ENCODE peak calls at places on chromosomes 16 and 17, in six cellular contexts. U, M, L, Y, V and T are unnamed samples.

GRCh38 chr17:8080799-8081219 is 6.7 kb downstream of the ALOX12B start:
- DNase-seq in L (no peak), M (no peak), V (no peak), Y (peak; percentile 65), U (no peak), T (no peak)

GRCh38 chr17:50272711-50273653 is 1.3 kb upstream of the TMEM92 start:
- DNase-seq in M (no peak), L (no peak), U (peak; percentile 31), V (peak; percentile 74), Y (peak; percentile 95), T (no peak)

GRCh38 chr17:79721993-79722671 is 8.6 kb upstream of the ENPP7 start:
- DNase-seq in L (no peak), Y (no peak), M (peak; percentile 64), V (peak; percentile 52), U (no peak), T (no peak)

GRCh38 chr17:3003401-3004149 is 59.8 kb downstream of the OR1D5 start:
- DNase-seq in Y (no peak), L (peak; percentile 32), V (no peak), U (no peak), M (no peak), T (no peak)

GRCh38 chr17:5584971-5585794 is 874 bp upstream of the NLRP1 start:
- DNase-seq in L (no peak), M (no peak), U (no peak), Y (no peak), V (no peak), T (no peak)

GRCh38 chr16:48608452-48608851 is 1.5 kb downstream of the N4BP1 start:
- DNase-seq in Y (no peak), U (no peak), M (no peak), L (peak; percentile 61), V (no peak), T (no peak)

GRCh38 chr17:60391419-60392041 is 403 bp downstream of the USP32 start:
- DNase-seq in M (no peak), V (no peak), L (no peak), U (no peak), Y (no peak), T (no peak)

GRCh38 chr16:51151435-51151950 is 423 bp upstream of the SALL1 start:
- DNase-seq in U (no peak), L (no peak), M (peak; percentile 86), V (no peak), Y (peak; percentile 82), T (no peak)

GRCh38 chr17:8991514-8992285 is 26.2 kb upstream of the PIK3R5 start:
- DNase-seq in V (peak; percentile 38), M (peak; percentile 24), L (no peak), Y (peak; percentile 87), U (peak; percentile 33), T (peak; percentile 51)

GRCh38 chr17:62653002-62653830 is 25.7 kb downstream of the MRC2 start:
- DNase-seq in Y (peak; percentile 90), U (peak; percentile 30), V (peak; percentile 90), M (no peak), L (peak; percentile 64), T (no peak)

GRCh38 chr16:10037771-10038170 is 144.5 kb downstream of the GRIN2A start:
- DNase-seq in U (no peak), M (no peak), Y (no peak), V (no peak), L (no peak), T (no peak)

GRCh38 chr17:8847891-8848290 is 19.6 kb downstream of the PIK3R6 start:
- DNase-seq in M (no peak), V (no peak), Y (no peak), U (no peak), L (no peak), T (no peak)

GRCh38 chr17:75778861-75779249 is 5.8 kb upstream of the UNK start:
- DNase-seq in M (peak; percentile 49), V (no peak), U (no peak), L (no peak), Y (no peak), T (no peak)

GRCh38 chr17:27352481-27353460 is 58.9 kb downstream of the WSB1 start:
- DNase-seq in U (peak; percentile 74), Y (no peak), L (no peak), M (no peak), V (no peak), T (no peak)

GRCh38 chr17:5131146-5131715 is 15.4 kb downstream of the USP6 start:
- DNase-seq in L (no peak), M (no peak), Y (no peak), V (no peak), U (no peak), T (no peak)

DNA sequence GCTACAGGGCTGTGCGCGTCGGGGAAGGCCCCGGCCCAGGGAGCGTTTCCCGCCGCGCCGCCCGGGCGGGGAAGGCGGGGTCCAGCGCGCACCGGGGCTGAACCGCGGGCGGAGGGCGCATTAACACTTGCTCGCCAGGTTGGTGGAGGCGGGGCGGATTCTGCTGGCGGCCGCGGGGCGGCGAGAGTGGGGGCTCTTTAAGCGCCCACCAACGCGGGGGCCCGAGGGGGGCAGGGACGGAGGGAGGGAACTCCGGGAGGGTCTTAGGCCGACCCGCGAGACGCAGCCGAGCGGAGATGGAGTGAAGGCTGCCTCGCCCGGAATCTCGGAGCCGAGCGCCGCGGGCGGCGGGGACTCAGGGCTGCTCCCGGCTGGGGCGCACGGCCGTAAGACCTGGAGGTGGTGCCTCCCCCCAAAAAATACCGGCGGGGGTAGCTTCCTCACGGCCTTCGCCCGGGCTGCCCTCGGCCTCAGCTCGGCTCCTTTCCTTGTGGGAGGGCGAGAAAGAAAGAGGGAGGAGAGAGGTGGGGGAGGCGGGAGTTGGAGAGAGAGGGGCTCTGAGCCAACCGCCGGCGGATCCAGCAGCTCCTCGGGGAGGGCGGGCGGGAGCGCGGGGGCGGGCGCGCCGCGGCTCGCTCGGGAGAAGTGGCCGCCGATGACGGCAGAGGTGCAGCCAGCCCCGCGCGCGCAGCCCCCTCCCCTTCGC is 415 bp upstream of the FOXF1 start:
- DNase-seq in U (peak; percentile 62), V (no peak), M (no peak), Y (peak; percentile 82), L (no peak), T (no peak)
- TF ChIP-seq CTCF in U (no peak), V (no peak), M (no peak), Y (no peak), L (no peak), T (peak; percentile 21)

DNA sequence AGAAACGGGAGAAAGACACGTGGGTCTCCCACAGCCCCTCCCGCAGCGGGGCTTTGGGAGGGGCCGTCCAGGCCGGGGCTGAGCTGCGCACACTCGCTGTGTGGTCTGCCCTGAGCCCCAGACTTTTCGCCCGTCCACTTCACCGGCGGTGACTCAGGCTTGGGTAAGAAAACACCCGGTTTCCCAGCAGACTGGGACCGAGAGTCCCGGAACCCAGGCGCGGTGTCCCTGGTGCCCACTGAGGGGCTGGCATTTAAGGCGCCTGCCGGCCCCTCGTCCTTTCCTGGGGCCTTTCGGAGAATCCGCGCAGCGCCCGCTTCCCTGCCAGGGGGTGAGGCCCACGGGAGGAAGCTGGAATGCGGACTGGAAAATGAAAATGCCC is 100.4 kb downstream of the C16orf95 start:
- DNase-seq in U (peak; percentile 28), V (no peak), L (no peak), M (no peak), Y (no peak), T (no peak)
- TF ChIP-seq EZH2 in U (no peak), V (no peak), L (no peak), M (no peak), Y (no peak), T (no peak)

GRCh38 chr17:42566215-42566872 is 556 bp upstream of the MLX start:
- DNase-seq in M (no peak), U (no peak), V (no peak), Y (no peak), L (no peak), T (no peak)

GRCh38 chr17:42565523-42566214 is 1.2 kb upstream of the MLX start:
- DNase-seq in V (no peak), U (no peak), M (no peak), Y (no peak), L (no peak), T (no peak)

GRCh38 chr17:42568341-42569111 is 1.6 kb downstream of the MLX start:
- DNase-seq in M (no peak), V (no peak), L (no peak), U (no peak), Y (no peak), T (no peak)

GRCh38 chr17:42564815-42565522 is 1.9 kb upstream of the MLX start:
- DNase-seq in U (no peak), L (no peak), Y (no peak), V (no peak), M (peak; percentile 85), T (no peak)

DNA sequence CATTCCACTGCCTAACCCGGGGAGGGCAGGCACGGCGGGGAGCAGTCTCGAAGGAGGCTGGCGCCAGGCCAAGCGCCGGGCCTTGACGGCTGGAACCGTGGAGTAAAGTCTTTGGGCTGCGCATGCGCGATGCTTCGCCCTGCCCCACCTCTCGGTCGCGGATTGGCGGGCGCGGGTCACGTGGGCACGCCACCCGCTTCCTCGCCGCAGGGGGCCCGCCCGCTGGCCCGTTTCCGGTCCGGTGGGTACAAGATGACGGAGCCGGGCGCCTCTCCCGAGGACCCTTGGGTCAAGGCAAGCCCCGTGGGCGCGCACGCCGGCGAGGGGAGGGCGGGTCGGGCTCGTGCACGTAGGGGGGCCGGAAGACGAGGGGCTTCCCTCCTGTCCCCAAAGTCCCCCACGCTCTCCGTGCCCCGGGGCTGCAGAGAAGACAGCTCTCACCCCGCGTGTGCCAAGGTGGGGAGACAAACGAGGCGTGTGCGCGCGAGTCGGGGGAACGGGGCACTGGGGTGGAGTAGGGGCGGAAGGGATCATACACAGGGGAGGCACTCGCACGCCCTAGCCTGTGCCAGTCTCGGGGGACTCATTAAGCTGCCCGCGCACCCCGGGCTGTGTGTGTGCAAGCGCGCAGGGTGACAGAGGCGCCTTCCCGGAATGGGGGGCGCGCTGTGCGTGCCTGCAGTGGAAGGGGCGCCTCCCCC is at the start of gene MLX:
- DNase-seq in V (peak; percentile 100), U (peak; percentile 92), M (peak; percentile 91), L (peak; percentile 68), Y (peak; percentile 99), T (peak; percentile 66)
- TF ChIP-seq POLR2A in V (peak; percentile 68), U (peak; percentile 70), M (no peak), L (peak; percentile 85), Y (peak; percentile 11), T (no peak)

GRCh38 chr16:80346160-80346632 is 194.6 kb upstream of the DYNLRB2 start:
- DNase-seq in V (no peak), L (peak; percentile 60), M (no peak), Y (no peak), U (no peak), T (no peak)

GRCh38 chr16:80337786-80338185 is 203.0 kb upstream of the DYNLRB2 start:
- DNase-seq in L (no peak), Y (peak; percentile 31), M (no peak), U (no peak), V (no peak), T (no peak)

GRCh38 chr16:80347002-80347401 is 193.8 kb upstream of the DYNLRB2 start:
- DNase-seq in V (no peak), L (no peak), M (no peak), U (no peak), Y (no peak), T (no peak)

GRCh38 chr16:80344570-80344969 is 196.2 kb upstream of the DYNLRB2 start:
- DNase-seq in V (no peak), Y (no peak), M (no peak), U (no peak), L (no peak), T (no peak)

DNA sequence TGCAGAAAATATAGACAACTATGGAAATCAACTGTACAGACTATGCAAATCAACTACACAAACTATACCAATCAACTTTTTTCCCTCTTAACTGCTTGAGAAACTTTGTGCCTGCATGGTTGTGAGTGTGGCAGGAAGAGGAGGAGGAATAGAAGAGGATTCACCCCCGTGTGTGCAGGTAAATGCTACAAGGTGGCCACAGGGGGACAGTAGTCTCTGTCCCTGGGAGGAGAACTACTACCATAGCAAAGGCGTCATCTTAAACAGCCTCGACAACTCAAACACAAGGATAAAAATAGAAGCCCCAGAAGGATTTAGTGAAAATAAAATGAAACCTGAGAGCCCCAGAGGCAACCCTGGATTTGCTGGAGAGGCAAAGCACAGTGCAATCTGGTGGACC is 199.6 kb upstream of the DYNLRB2 start:
- DNase-seq in L (no peak), V (no peak), M (peak; percentile 12), Y (peak; percentile 35), U (no peak), T (no peak)
- TF ChIP-seq CTCF in L (no peak), V (peak; percentile 10), M (peak; percentile 62), Y (peak; percentile 46), U (no peak), T (no peak)